ENCODE peak calls at places on chromosome 7, in six cellular contexts. B is A549, I is upper lobe of right lung, M is heart right ventricle, G is PC-9, D is IMR-90. O is an unnamed sample.

GRCh38 chr7:35718047-35718446 is 23.1 kb upstream of the HERPUD2 start:
- DNase-seq in B (no peak), I (no peak), M (no peak), G (no peak), D (no peak), O (no peak)

GRCh38 chr7:128405345-128406146 is 4.2 kb downstream of the IMPDH1 start:
- DNase-seq in B (no peak), I (peak; percentile 82), M (peak; percentile 37), G (no peak), D (peak; percentile 8), O (no peak)

GRCh38 chr7:5177060-5177459 is 13.0 kb upstream of the WIPI2 start:
- DNase-seq in B (peak; percentile 41), I (peak; percentile 73), M (peak; percentile 73), G (peak; percentile 54), D (peak; percentile 87), O (peak; percentile 84)

GRCh38 chr7:36119005-36119711 is 33.9 kb upstream of the EEPD1 start:
- DNase-seq in B (peak; percentile 78), I (no peak), M (peak; percentile 53), G (peak; percentile 96), D (peak; percentile 98), O (no peak)

GRCh38 chr7:8260871-8261707 is 878 bp downstream of the ICA1 start:
- DNase-seq in B (peak; percentile 24), I (peak; percentile 82), M (peak; percentile 75), G (peak; percentile 80), D (no peak), O (peak; percentile 70)

GRCh38 chr7:95420996-95421846 is 13.6 kb downstream of the PON2 start:
- DNase-seq in B (peak; percentile 63), I (no peak), M (no peak), G (peak; percentile 55), D (peak; percentile 79), O (no peak)

GRCh38 chr7:30470783-30471182 is 7.8 kb downstream of the NOD1 start:
- DNase-seq in B (peak; percentile 28), I (no peak), M (peak; percentile 76), G (no peak), D (peak; percentile 88), O (no peak)

GRCh38 chr7:131945948-131946525 is 389.6 kb upstream of the PODXL start:
- DNase-seq in B (no peak), I (no peak), M (no peak), G (no peak), D (no peak), O (no peak)

GRCh38 chr7:12030116-12030515 is 181.0 kb upstream of the TMEM106B start:
- DNase-seq in B (no peak), I (no peak), M (no peak), G (no peak), D (peak; percentile 39), O (no peak)

GRCh38 chr7:226281-226882 is 34.0 kb downstream of the FAM20C start:
- DNase-seq in B (peak; percentile 29), I (no peak), M (no peak), G (no peak), D (peak; percentile 72), O (no peak)

GRCh38 chr7:77989981-77990566 is 191.5 kb downstream of the PHTF2 start:
- DNase-seq in B (peak; percentile 42), I (no peak), M (no peak), G (peak; percentile 72), D (no peak), O (no peak)
- TF ChIP-seq CTCF in B (no peak), I (no peak), M (no peak), G (no peak), D (no peak), O (no peak)

DNA sequence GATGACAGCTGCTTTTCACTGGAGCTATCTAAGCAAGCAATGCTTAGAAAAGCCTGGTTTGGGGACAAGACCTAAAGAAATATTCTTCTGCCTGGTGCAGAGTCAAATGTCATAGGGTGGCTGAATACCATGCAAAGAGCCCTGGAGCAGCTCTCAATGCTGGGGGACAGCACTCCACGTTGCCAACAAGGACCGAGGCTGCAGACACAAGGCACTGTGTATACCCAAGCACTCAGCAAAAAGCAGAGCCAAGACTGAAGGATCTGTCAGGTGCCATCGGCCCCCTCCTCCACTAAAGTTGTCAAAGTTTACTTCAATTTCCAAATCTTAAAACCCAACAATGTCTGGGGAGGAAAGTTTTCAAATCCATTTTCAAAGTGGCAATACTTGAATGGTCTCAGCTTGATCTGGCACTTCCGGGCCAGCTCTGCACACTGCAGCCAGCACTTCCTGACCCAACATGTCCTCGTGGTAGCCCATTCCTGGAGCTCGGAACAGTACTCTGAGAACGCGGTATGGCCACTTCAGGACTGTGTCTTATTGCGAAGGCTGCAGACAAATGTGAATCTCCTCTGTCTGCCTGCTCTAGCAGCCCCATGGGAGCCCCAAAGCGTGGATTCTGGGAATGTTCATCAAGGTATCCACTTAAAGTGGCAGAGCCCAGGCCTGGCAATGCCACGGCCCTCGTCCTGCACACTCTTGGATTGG is 191.8 kb downstream of the TNS3 start:
- DNase-seq in B (no peak), I (peak; percentile 18), M (no peak), G (no peak), D (no peak), O (peak; percentile 52)
- H3K4me3 ChIP-seq in B (no peak overlapping the region), I (no peak overlapping the region), M (no peak overlapping the region), G (no peak overlapping the region), D (no peak overlapping the region), O (no peak overlapping the region)

GRCh38 chr7:55594870-55595269 is 22.6 kb upstream of the VOPP1 start:
- DNase-seq in B (no peak), I (no peak), M (no peak), G (no peak), D (no peak), O (no peak)

GRCh38 chr7:55594414-55594813 is 22.1 kb upstream of the VOPP1 start:
- DNase-seq in B (no peak), I (no peak), M (no peak), G (no peak), D (no peak), O (no peak)

GRCh38 chr7:55593172-55593514 is 20.8 kb upstream of the VOPP1 start:
- DNase-seq in B (no peak), I (no peak), M (no peak), G (no peak), D (no peak), O (no peak)

GRCh38 chr7:55593515-55594318 is 21.4 kb upstream of the VOPP1 start:
- DNase-seq in B (peak; percentile 66), I (peak; percentile 82), M (peak; percentile 27), G (peak; percentile 77), D (peak; percentile 77), O (no peak)

GRCh38 chr7:55595511-55595910 is 23.2 kb upstream of the VOPP1 start:
- DNase-seq in B (no peak), I (no peak), M (no peak), G (no peak), D (no peak), O (no peak)
- H3K27ac ChIP-seq in B (no peak overlapping the region), I (no peak overlapping the region), M (no peak overlapping the region), G (no peak overlapping the region), D (no peak overlapping the region), O (no peak overlapping the region)

GRCh38 chr7:37853468-37853867 is 5.1 kb downstream of the NME8 start:
- DNase-seq in B (peak; percentile 44), I (no peak), M (no peak), G (peak; percentile 40), D (no peak), O (no peak)
- TF ChIP-seq CTCF in B (peak; percentile 64), I (peak; percentile 22), M (peak; percentile 39), G (peak; percentile 65), D (no peak), O (no peak)

DNA sequence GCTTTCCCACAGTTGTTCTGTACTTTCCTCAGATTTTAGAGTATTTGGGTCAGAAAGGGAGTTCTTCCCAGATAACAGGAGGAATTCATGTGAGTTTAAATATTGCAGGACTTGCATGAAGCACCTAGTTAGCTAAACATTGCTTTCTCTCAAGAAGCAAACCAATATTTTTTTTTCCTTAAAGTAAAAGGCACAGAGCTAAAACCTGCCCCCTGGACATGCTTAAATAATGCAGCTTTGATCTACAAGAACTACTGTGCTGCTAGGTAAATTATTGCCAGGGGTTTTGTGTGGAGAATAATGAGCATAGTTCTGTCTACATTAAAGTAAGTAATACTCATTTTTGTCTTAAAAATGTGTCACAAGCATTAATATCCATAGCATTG is 542 bp upstream of the SOSTDC1 start:
- DNase-seq in B (no peak), I (no peak), M (no peak), G (no peak), D (no peak), O (no peak)
- H3K4me3 ChIP-seq in B (no peak overlapping the region), I (no peak overlapping the region), M (peak overlapping the region; percentile 18), G (no peak overlapping the region), D (no peak overlapping the region), O (peak overlapping the region; percentile 47)

GRCh38 chr7:48424731-48425130 is 253.5 kb downstream of the ABCA13 start:
- DNase-seq in B (peak; percentile 34), I (no peak), M (no peak), G (peak; percentile 32), D (peak; percentile 6), O (no peak)
- H3K27ac ChIP-seq in B (no peak overlapping the region), I (no peak overlapping the region), M (no peak overlapping the region), G (no peak overlapping the region), D (no peak overlapping the region), O (no peak overlapping the region)

DNA sequence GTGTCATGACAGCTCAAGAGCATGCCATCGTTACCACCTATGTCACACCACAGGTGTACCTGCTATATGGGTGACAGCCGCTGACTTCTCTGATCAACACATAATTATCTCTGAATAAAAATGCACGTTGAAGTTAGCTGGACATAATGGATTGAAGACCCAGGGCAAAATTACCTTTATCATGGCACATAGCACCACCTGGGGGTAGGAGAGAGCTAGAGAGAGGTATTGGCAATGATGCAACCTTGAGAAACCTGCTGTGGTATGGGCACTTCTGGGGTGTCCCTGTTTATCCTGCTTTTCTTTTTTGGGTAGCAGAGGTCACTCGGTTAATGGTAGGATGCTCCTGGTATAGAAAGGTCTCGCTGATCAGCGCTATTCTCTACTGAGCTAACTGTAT is 323.3 kb downstream of the TFEC start:
- DNase-seq in B (peak; percentile 31), I (no peak), M (no peak), G (no peak), D (peak; percentile 5), O (no peak)
- TF ChIP-seq CTCF in B (peak; percentile 30), I (peak; percentile 27), M (no peak), G (peak; percentile 45), D (peak; percentile 17), O (no peak)

GRCh38 chr7:54545241-54545563 is 3.0 kb downstream of the VSTM2A start:
- DNase-seq in B (no peak), I (no peak), M (no peak), G (no peak), D (no peak), O (no peak)

GRCh38 chr7:54542920-54543539 is 855 bp downstream of the VSTM2A start:
- DNase-seq in B (no peak), I (no peak), M (no peak), G (no peak), D (peak; percentile 5), O (no peak)

GRCh38 chr7:54546986-54547314 is 4.8 kb downstream of the VSTM2A start:
- DNase-seq in B (no peak), I (no peak), M (no peak), G (no peak), D (no peak), O (no peak)

GRCh38 chr7:54544356-54545240 is 2.4 kb downstream of the VSTM2A start:
- DNase-seq in B (no peak), I (no peak), M (no peak), G (no peak), D (no peak), O (no peak)

GRCh38 chr7:54546081-54546985 is 4.2 kb downstream of the VSTM2A start:
- DNase-seq in B (peak; percentile 35), I (no peak), M (no peak), G (no peak), D (no peak), O (no peak)
- H3K4me3 ChIP-seq in B (peak overlapping the region; percentile 48), I (no peak overlapping the region), M (no peak overlapping the region), G (peak overlapping the region; percentile 48), D (no peak overlapping the region), O (peak overlapping the region; percentile 63)